ENCODE peak calls at places on chromosomes 3 and 15, in five cellular contexts. One of them, this sample, is unnamed.

GRCh38 chr3:117709108-117709507 is 999.5 kb downstream of the TUSC7 start:
- DNase-seq in left cardiac atrium: no peak
- DNase-seq in stimulated activated naive B cell treated with anti-CD40 and anti-IgM and Interleukin-4, amounts not matched to agents 10 μg/mL and 1 μg/mL and 100 μg/mL, for 72 hours: no peak
- DNase-seq in stimulated activated CD4-positive, alpha-beta T cell treated with anti-CD3 and anti-CD28 coated beads, TNF-alpha, amount 100 ng/mL, for 4 hours: no peak
- DNase-seq in CD4-positive, CD25-positive, alpha-beta regulatory T cell: no peak
- DNase-seq in this sample: no peak

GRCh38 chr15:78000089-78000926 is 77.2 kb downstream of the TBC1D2B start:
- DNase-seq in CD4-positive, CD25-positive, alpha-beta regulatory T cell: peak
- DNase-seq in stimulated activated naive B cell treated with anti-CD40 and anti-IgM and Interleukin-4, amounts not matched to agents 10 μg/mL and 1 μg/mL and 100 μg/mL, for 72 hours: peak
- DNase-seq in stimulated activated CD4-positive, alpha-beta T cell treated with anti-CD3 and anti-CD28 coated beads, TNF-alpha, amount 100 ng/mL, for 4 hours: peak
- DNase-seq in left cardiac atrium: peak
- DNase-seq in this sample: no peak

GRCh38 chr3:12154151-12154550 is 4.6 kb downstream of the TIMP4 start:
- DNase-seq in CD4-positive, CD25-positive, alpha-beta regulatory T cell: no peak
- DNase-seq in stimulated activated CD4-positive, alpha-beta T cell treated with anti-CD3 and anti-CD28 coated beads, TNF-alpha, amount 100 ng/mL, for 4 hours: no peak
- DNase-seq in stimulated activated naive B cell treated with anti-CD40 and anti-IgM and Interleukin-4, amounts not matched to agents 10 μg/mL and 1 μg/mL and 100 μg/mL, for 72 hours: no peak
- DNase-seq in left cardiac atrium: no peak
- DNase-seq in this sample: peak

GRCh38 chr3:196115678-196116083 is 33.8 kb upstream of the TFRC start:
- DNase-seq in CD4-positive, CD25-positive, alpha-beta regulatory T cell: no peak
- DNase-seq in stimulated activated naive B cell treated with anti-CD40 and anti-IgM and Interleukin-4, amounts not matched to agents 10 μg/mL and 1 μg/mL and 100 μg/mL, for 72 hours: no peak
- DNase-seq in stimulated activated CD4-positive, alpha-beta T cell treated with anti-CD3 and anti-CD28 coated beads, TNF-alpha, amount 100 ng/mL, for 4 hours: no peak
- DNase-seq in left cardiac atrium: no peak
- DNase-seq in this sample: no peak

GRCh38 chr3:13420051-13420816 is at the start of gene NUP210:
- DNase-seq in stimulated activated naive B cell treated with anti-CD40 and anti-IgM and Interleukin-4, amounts not matched to agents 10 μg/mL and 1 μg/mL and 100 μg/mL, for 72 hours: peak
- DNase-seq in stimulated activated CD4-positive, alpha-beta T cell treated with anti-CD3 and anti-CD28 coated beads, TNF-alpha, amount 100 ng/mL, for 4 hours: peak
- DNase-seq in left cardiac atrium: peak
- DNase-seq in CD4-positive, CD25-positive, alpha-beta regulatory T cell: no peak
- DNase-seq in this sample: no peak

GRCh38 chr15:62899090-62899493 is 143.5 kb upstream of the TPM1 start:
- DNase-seq in left cardiac atrium: peak
- DNase-seq in CD4-positive, CD25-positive, alpha-beta regulatory T cell: no peak
- DNase-seq in stimulated activated naive B cell treated with anti-CD40 and anti-IgM and Interleukin-4, amounts not matched to agents 10 μg/mL and 1 μg/mL and 100 μg/mL, for 72 hours: no peak
- DNase-seq in stimulated activated CD4-positive, alpha-beta T cell treated with anti-CD3 and anti-CD28 coated beads, TNF-alpha, amount 100 ng/mL, for 4 hours: no peak
- DNase-seq in this sample: peak

GRCh38 chr15:63221346-63221745 is 31.9 kb downstream of the RAB8B start:
- DNase-seq in CD4-positive, CD25-positive, alpha-beta regulatory T cell: no peak
- DNase-seq in left cardiac atrium: peak
- DNase-seq in stimulated activated naive B cell treated with anti-CD40 and anti-IgM and Interleukin-4, amounts not matched to agents 10 μg/mL and 1 μg/mL and 100 μg/mL, for 72 hours: no peak
- DNase-seq in stimulated activated CD4-positive, alpha-beta T cell treated with anti-CD3 and anti-CD28 coated beads, TNF-alpha, amount 100 ng/mL, for 4 hours: no peak
- DNase-seq in this sample: no peak

GRCh38 chr15:95431518-95431917 is 899.0 kb upstream of the NR2F2 start:
- DNase-seq in stimulated activated CD4-positive, alpha-beta T cell treated with anti-CD3 and anti-CD28 coated beads, TNF-alpha, amount 100 ng/mL, for 4 hours: no peak
- DNase-seq in left cardiac atrium: no peak
- DNase-seq in CD4-positive, CD25-positive, alpha-beta regulatory T cell: no peak
- DNase-seq in stimulated activated naive B cell treated with anti-CD40 and anti-IgM and Interleukin-4, amounts not matched to agents 10 μg/mL and 1 μg/mL and 100 μg/mL, for 72 hours: no peak
- DNase-seq in this sample: no peak

GRCh38 chr15:68100194-68100593 is 46.1 kb downstream of the PIAS1 start:
- DNase-seq in CD4-positive, CD25-positive, alpha-beta regulatory T cell: no peak
- DNase-seq in stimulated activated naive B cell treated with anti-CD40 and anti-IgM and Interleukin-4, amounts not matched to agents 10 μg/mL and 1 μg/mL and 100 μg/mL, for 72 hours: no peak
- DNase-seq in stimulated activated CD4-positive, alpha-beta T cell treated with anti-CD3 and anti-CD28 coated beads, TNF-alpha, amount 100 ng/mL, for 4 hours: no peak
- DNase-seq in left cardiac atrium: no peak
- DNase-seq in this sample: no peak

GRCh38 chr3:38297947-38298711 is 16.0 kb downstream of the SLC22A14 start:
- DNase-seq in stimulated activated naive B cell treated with anti-CD40 and anti-IgM and Interleukin-4, amounts not matched to agents 10 μg/mL and 1 μg/mL and 100 μg/mL, for 72 hours: no peak
- DNase-seq in stimulated activated CD4-positive, alpha-beta T cell treated with anti-CD3 and anti-CD28 coated beads, TNF-alpha, amount 100 ng/mL, for 4 hours: no peak
- DNase-seq in CD4-positive, CD25-positive, alpha-beta regulatory T cell: peak
- DNase-seq in left cardiac atrium: no peak
- DNase-seq in this sample: no peak

GRCh38 chr3:124586126-124587052 is 143.9 kb upstream of the UMPS start:
- DNase-seq in stimulated activated naive B cell treated with anti-CD40 and anti-IgM and Interleukin-4, amounts not matched to agents 10 μg/mL and 1 μg/mL and 100 μg/mL, for 72 hours: no peak
- DNase-seq in CD4-positive, CD25-positive, alpha-beta regulatory T cell: no peak
- DNase-seq in left cardiac atrium: no peak
- DNase-seq in stimulated activated CD4-positive, alpha-beta T cell treated with anti-CD3 and anti-CD28 coated beads, TNF-alpha, amount 100 ng/mL, for 4 hours: no peak
- DNase-seq in this sample: no peak

GRCh38 chr3:107346559-107346958 is 30.7 kb upstream of the CCDC54 start:
- DNase-seq in stimulated activated CD4-positive, alpha-beta T cell treated with anti-CD3 and anti-CD28 coated beads, TNF-alpha, amount 100 ng/mL, for 4 hours: no peak
- DNase-seq in left cardiac atrium: no peak
- DNase-seq in stimulated activated naive B cell treated with anti-CD40 and anti-IgM and Interleukin-4, amounts not matched to agents 10 μg/mL and 1 μg/mL and 100 μg/mL, for 72 hours: no peak
- DNase-seq in CD4-positive, CD25-positive, alpha-beta regulatory T cell: no peak
- DNase-seq in this sample: no peak

GRCh38 chr3:185717627-185718330 is 107.1 kb downstream of the IGF2BP2 start:
- DNase-seq in left cardiac atrium: no peak
- DNase-seq in stimulated activated CD4-positive, alpha-beta T cell treated with anti-CD3 and anti-CD28 coated beads, TNF-alpha, amount 100 ng/mL, for 4 hours: no peak
- DNase-seq in CD4-positive, CD25-positive, alpha-beta regulatory T cell: no peak
- DNase-seq in stimulated activated naive B cell treated with anti-CD40 and anti-IgM and Interleukin-4, amounts not matched to agents 10 μg/mL and 1 μg/mL and 100 μg/mL, for 72 hours: no peak
- DNase-seq in this sample: no peak

GRCh38 chr3:98020412-98020811 is 14.7 kb downstream of the GABRR3 start:
- DNase-seq in stimulated activated naive B cell treated with anti-CD40 and anti-IgM and Interleukin-4, amounts not matched to agents 10 μg/mL and 1 μg/mL and 100 μg/mL, for 72 hours: no peak
- DNase-seq in stimulated activated CD4-positive, alpha-beta T cell treated with anti-CD3 and anti-CD28 coated beads, TNF-alpha, amount 100 ng/mL, for 4 hours: no peak
- DNase-seq in CD4-positive, CD25-positive, alpha-beta regulatory T cell: no peak
- DNase-seq in left cardiac atrium: no peak
- DNase-seq in this sample: no peak

GRCh38 chr3:175269394-175269793 is 410.3 kb downstream of the NAALADL2 start:
- DNase-seq in stimulated activated naive B cell treated with anti-CD40 and anti-IgM and Interleukin-4, amounts not matched to agents 10 μg/mL and 1 μg/mL and 100 μg/mL, for 72 hours: no peak
- DNase-seq in left cardiac atrium: no peak
- DNase-seq in CD4-positive, CD25-positive, alpha-beta regulatory T cell: no peak
- DNase-seq in stimulated activated CD4-positive, alpha-beta T cell treated with anti-CD3 and anti-CD28 coated beads, TNF-alpha, amount 100 ng/mL, for 4 hours: no peak
- DNase-seq in this sample: no peak

GRCh38 chr15:63331456-63331855 is 50.2 kb downstream of the CA12 start:
- DNase-seq in stimulated activated CD4-positive, alpha-beta T cell treated with anti-CD3 and anti-CD28 coated beads, TNF-alpha, amount 100 ng/mL, for 4 hours: no peak
- DNase-seq in stimulated activated naive B cell treated with anti-CD40 and anti-IgM and Interleukin-4, amounts not matched to agents 10 μg/mL and 1 μg/mL and 100 μg/mL, for 72 hours: no peak
- DNase-seq in left cardiac atrium: no peak
- DNase-seq in CD4-positive, CD25-positive, alpha-beta regulatory T cell: no peak
- DNase-seq in this sample: peak

GRCh38 chr3:99023590-99024192 is 122.2 kb upstream of the DCBLD2 start:
- DNase-seq in CD4-positive, CD25-positive, alpha-beta regulatory T cell: no peak
- DNase-seq in stimulated activated CD4-positive, alpha-beta T cell treated with anti-CD3 and anti-CD28 coated beads, TNF-alpha, amount 100 ng/mL, for 4 hours: no peak
- DNase-seq in left cardiac atrium: no peak
- DNase-seq in stimulated activated naive B cell treated with anti-CD40 and anti-IgM and Interleukin-4, amounts not matched to agents 10 μg/mL and 1 μg/mL and 100 μg/mL, for 72 hours: no peak
- DNase-seq in this sample: peak

GRCh38 chr3:29914861-29915524 is 634.1 kb downstream of the RBMS3 start:
- DNase-seq in stimulated activated CD4-positive, alpha-beta T cell treated with anti-CD3 and anti-CD28 coated beads, TNF-alpha, amount 100 ng/mL, for 4 hours: no peak
- DNase-seq in stimulated activated naive B cell treated with anti-CD40 and anti-IgM and Interleukin-4, amounts not matched to agents 10 μg/mL and 1 μg/mL and 100 μg/mL, for 72 hours: no peak
- DNase-seq in CD4-positive, CD25-positive, alpha-beta regulatory T cell: no peak
- DNase-seq in left cardiac atrium: no peak
- DNase-seq in this sample: no peak

GRCh38 chr3:16550676-16551341 is 37.3 kb upstream of the RFTN1 start:
- DNase-seq in stimulated activated CD4-positive, alpha-beta T cell treated with anti-CD3 and anti-CD28 coated beads, TNF-alpha, amount 100 ng/mL, for 4 hours: peak
- DNase-seq in CD4-positive, CD25-positive, alpha-beta regulatory T cell: peak
- DNase-seq in left cardiac atrium: peak
- DNase-seq in stimulated activated naive B cell treated with anti-CD40 and anti-IgM and Interleukin-4, amounts not matched to agents 10 μg/mL and 1 μg/mL and 100 μg/mL, for 72 hours: peak
- DNase-seq in this sample: peak

GRCh38 chr3:59052803-59053411 is 3.1 kb upstream of the CFAP20DC start:
- DNase-seq in CD4-positive, CD25-positive, alpha-beta regulatory T cell: peak
- DNase-seq in left cardiac atrium: no peak
- DNase-seq in stimulated activated CD4-positive, alpha-beta T cell treated with anti-CD3 and anti-CD28 coated beads, TNF-alpha, amount 100 ng/mL, for 4 hours: no peak
- DNase-seq in stimulated activated naive B cell treated with anti-CD40 and anti-IgM and Interleukin-4, amounts not matched to agents 10 μg/mL and 1 μg/mL and 100 μg/mL, for 72 hours: no peak
- DNase-seq in this sample: no peak

GRCh38 chr15:82986442-82986780 is 401 bp downstream of the RAMAC start:
- DNase-seq in left cardiac atrium: no peak
- DNase-seq in stimulated activated naive B cell treated with anti-CD40 and anti-IgM and Interleukin-4, amounts not matched to agents 10 μg/mL and 1 μg/mL and 100 μg/mL, for 72 hours: no peak
- DNase-seq in CD4-positive, CD25-positive, alpha-beta regulatory T cell: no peak
- DNase-seq in stimulated activated CD4-positive, alpha-beta T cell treated with anti-CD3 and anti-CD28 coated beads, TNF-alpha, amount 100 ng/mL, for 4 hours: peak
- DNase-seq in this sample: peak

GRCh38 chr3:30112904-30113484 is 493.4 kb upstream of the TGFBR2 start:
- DNase-seq in stimulated activated CD4-positive, alpha-beta T cell treated with anti-CD3 and anti-CD28 coated beads, TNF-alpha, amount 100 ng/mL, for 4 hours: no peak
- DNase-seq in left cardiac atrium: no peak
- DNase-seq in CD4-positive, CD25-positive, alpha-beta regulatory T cell: peak
- DNase-seq in stimulated activated naive B cell treated with anti-CD40 and anti-IgM and Interleukin-4, amounts not matched to agents 10 μg/mL and 1 μg/mL and 100 μg/mL, for 72 hours: no peak
- DNase-seq in this sample: peak

GRCh38 chr3:7879572-7879971 is 622.1 kb upstream of the LMCD1 start:
- DNase-seq in stimulated activated naive B cell treated with anti-CD40 and anti-IgM and Interleukin-4, amounts not matched to agents 10 μg/mL and 1 μg/mL and 100 μg/mL, for 72 hours: no peak
- DNase-seq in stimulated activated CD4-positive, alpha-beta T cell treated with anti-CD3 and anti-CD28 coated beads, TNF-alpha, amount 100 ng/mL, for 4 hours: no peak
- DNase-seq in CD4-positive, CD25-positive, alpha-beta regulatory T cell: no peak
- DNase-seq in left cardiac atrium: no peak
- DNase-seq in this sample: no peak

GRCh38 chr15:74906193-74906449 is 530 bp downstream of the FAM219B start:
- DNase-seq in CD4-positive, CD25-positive, alpha-beta regulatory T cell: peak
- DNase-seq in left cardiac atrium: no peak
- DNase-seq in stimulated activated CD4-positive, alpha-beta T cell treated with anti-CD3 and anti-CD28 coated beads, TNF-alpha, amount 100 ng/mL, for 4 hours: no peak
- DNase-seq in stimulated activated naive B cell treated with anti-CD40 and anti-IgM and Interleukin-4, amounts not matched to agents 10 μg/mL and 1 μg/mL and 100 μg/mL, for 72 hours: peak
- DNase-seq in this sample: no peak